ENCODE peak calls at places on chromosomes 4 and X, in nine cellular contexts. K is endothelial cell of umbilical vein, V is mammary epithelial cell, F is GM23338, L is K562, N is astrocyte, Z is GM12878, G is neural progenitor cell, P is fibroblast of lung. O is an unnamed sample.

GRCh38 chr4:26891054-26891453 is 30.4 kb downstream of the STIM2 start:
- DNase-seq in K (no peak), P (no peak), L (no peak), G (no peak), N (no peak), F (no peak), V (no peak), Z (no peak), O (no peak)

GRCh38 chrX:26922278-26922677 is 540.9 kb downstream of the PPP4R3C start:
- DNase-seq in P (peak), L (no peak), F (no peak), Z (no peak), K (peak), G (no peak), V (no peak), N (peak), O (no peak)

GRCh38 chr4:151322565-151322964 is 2.8 kb downstream of the SH3D19 start:
- DNase-seq in G (no peak), P (no peak), N (peak), K (no peak), F (no peak), Z (no peak), V (no peak), L (no peak), O (no peak)

GRCh38 chr4:6472008-6472386 is 417 bp downstream of the PPP2R2C start:
- DNase-seq in G (no peak), L (no peak), N (no peak), P (no peak), F (no peak), V (no peak), Z (no peak), K (no peak), O (no peak)

GRCh38 chr4:139809207-139810157 is 143.9 kb downstream of the MGST2 start:
- DNase-seq in V (no peak), F (no peak), Z (no peak), N (no peak), P (no peak), G (no peak), L (no peak), K (peak), O (no peak)

GRCh38 chr4:82905205-82905604 is 4.7 kb downstream of the THAP9 start:
- DNase-seq in V (peak), L (no peak), P (no peak), F (no peak), Z (peak), G (no peak), N (peak), K (peak), O (no peak)

GRCh38 chrX:9577555-9577954 is 112.7 kb downstream of the TBL1X start:
- DNase-seq in P (no peak), Z (no peak), L (no peak), G (no peak), F (no peak), K (no peak), V (no peak), N (no peak), O (no peak)

GRCh38 chr4:38691251-38692008 is 27.4 kb downstream of the KLF3 start:
- DNase-seq in Z (no peak), F (no peak), N (peak), V (no peak), G (no peak), K (no peak), P (peak), L (no peak), O (no peak)

GRCh38 chr4:66294626-66295025 is 624.3 kb upstream of the EPHA5 start:
- DNase-seq in L (no peak), G (peak), P (no peak), N (peak), Z (no peak), K (no peak), F (no peak), V (peak), O (no peak)

GRCh38 chr4:165506780-165507305 is 128.0 kb downstream of the CPE start:
- DNase-seq in L (no peak), F (no peak), G (no peak), P (no peak), K (no peak), V (no peak), N (peak), Z (no peak), O (no peak)

GRCh38 chrX:136773649-136774048 is 7.1 kb downstream of the ARHGEF6 start:
- DNase-seq in G (no peak), N (no peak), L (no peak), Z (no peak), V (no peak), K (no peak), P (no peak), F (no peak), O (no peak)

GRCh38 chr4:149029056-149029651 is 586.9 kb upstream of the NR3C2 start:
- DNase-seq in K (peak), Z (no peak), N (no peak), P (no peak), G (no peak), L (no peak), V (no peak), F (peak), O (no peak)

GRCh38 chr4:19693949-19694597 is 557.6 kb upstream of the SLIT2 start:
- DNase-seq in P (no peak), Z (no peak), F (peak), V (no peak), L (no peak), K (peak), G (no peak), N (no peak), O (no peak)

GRCh38 chr4:153119626-153120025 is 84.6 kb upstream of the TRIM2 start:
- DNase-seq in N (no peak), Z (no peak), F (no peak), V (no peak), K (no peak), P (no peak), L (no peak), G (no peak), O (no peak)

DNA sequence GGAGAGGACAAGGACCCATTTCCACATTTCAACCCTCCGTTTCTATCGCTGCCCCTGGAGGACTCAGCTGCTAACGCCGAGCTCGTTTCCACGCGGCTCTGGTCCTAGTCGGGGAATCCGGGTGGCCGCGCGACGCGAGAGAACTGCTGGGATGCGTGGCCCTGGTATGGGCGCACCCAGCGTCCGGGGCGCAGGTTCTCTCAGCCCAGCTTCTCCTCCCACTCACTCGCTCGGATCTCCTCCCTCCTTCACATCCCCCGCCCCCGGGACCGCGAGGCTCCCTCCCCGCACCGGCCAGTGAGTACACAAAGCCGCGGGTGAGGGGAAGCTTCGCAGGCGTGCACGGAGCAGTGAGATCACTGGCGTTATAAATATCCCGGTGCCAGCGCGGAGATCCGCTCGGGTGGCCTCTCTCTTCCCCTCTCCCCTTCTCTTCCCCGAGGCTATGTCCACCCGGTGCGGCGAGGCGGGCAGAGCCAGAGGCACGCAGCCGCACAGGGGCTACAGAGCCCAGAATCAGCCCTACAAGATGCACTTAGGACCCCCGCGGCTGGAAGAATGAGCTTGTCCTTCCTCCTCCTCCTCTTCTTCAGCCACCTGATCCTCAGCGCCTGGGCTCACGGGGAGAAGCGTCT is at the start of gene FGF5:
- DNase-seq in L (peak), Z (no peak), K (peak), P (peak), G (peak), V (peak), F (peak), N (peak), O (no peak)
- TF ChIP-seq EZH2 in L (no peak), Z (no peak), K (no peak), P (no peak), G (peak), V (peak), F (peak), N (no peak), O (no peak)

GRCh38 chr4:112236040-112236439 is 4.5 kb downstream of the AP1AR start:
- DNase-seq in N (no peak), Z (no peak), L (no peak), F (no peak), G (no peak), V (no peak), K (no peak), P (no peak), O (no peak)

GRCh38 chr4:112230879-112231778 is 458 bp upstream of the AP1AR start:
- DNase-seq in Z (peak), V (peak), K (peak), L (peak), N (peak), G (peak), P (peak), F (peak), O (peak)

GRCh38 chr4:112234952-112235609 is 3.5 kb downstream of the AP1AR start:
- DNase-seq in G (peak), F (peak), Z (peak), V (peak), P (peak), L (peak), K (peak), N (peak), O (peak)

GRCh38 chr4:112231779-112232713 is at the start of gene AP1AR:
- DNase-seq in K (peak), Z (peak), N (peak), P (peak), V (peak), G (peak), L (peak), F (peak), O (peak)
- TF ChIP-seq CTCF in K (peak), Z (peak), N (no peak), P (peak), V (peak), G (peak), L (peak), F (peak), O (peak)

DNA sequence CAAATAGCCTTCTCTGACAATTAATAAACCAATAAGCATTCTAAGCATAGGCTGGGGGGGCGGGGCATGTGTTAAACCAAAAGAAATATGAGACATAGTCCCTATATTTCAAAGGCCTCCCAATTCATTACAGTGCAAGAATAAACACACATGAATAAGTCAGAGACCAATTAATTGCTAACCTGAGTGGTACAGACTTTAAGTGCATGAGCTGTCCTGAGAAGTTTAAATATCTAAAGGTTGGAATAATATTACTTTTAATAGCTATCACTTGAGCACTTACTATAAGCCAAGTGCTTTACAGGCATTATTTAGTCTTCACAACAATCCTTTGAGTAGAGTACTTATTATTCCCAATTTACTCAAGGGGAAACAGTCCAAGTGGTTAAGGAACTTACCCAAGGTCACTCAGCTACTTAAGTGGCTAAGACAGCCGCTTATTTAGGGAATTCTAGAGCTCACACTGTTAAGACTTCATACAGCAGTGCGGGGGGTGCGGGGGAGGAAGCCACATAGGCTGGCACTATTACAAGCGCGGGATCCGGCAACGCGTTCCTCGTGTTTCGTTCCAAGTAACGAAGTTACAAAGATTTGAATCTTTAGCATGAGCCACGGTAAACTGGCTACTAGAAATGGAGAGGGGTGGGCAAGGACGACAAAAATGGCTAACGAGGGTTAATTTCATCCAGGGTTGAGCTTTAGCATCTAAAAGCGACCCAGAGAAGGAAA is 1.4 kb downstream of the THOC2 start:
- DNase-seq in N (peak), Z (no peak), L (peak), K (peak), F (peak), G (peak), P (peak), V (no peak), O (no peak)
- TF ChIP-seq EZH2 in N (no peak), Z (no peak), L (no peak), K (no peak), F (no peak), G (no peak), P (no peak), V (no peak), O (no peak)

GRCh38 chr4:186719925-186720694 is 3.5 kb downstream of the FAT1 start:
- DNase-seq in F (peak), P (peak), V (peak), Z (no peak), L (peak), K (no peak), N (no peak), G (peak), O (no peak)
- TF ChIP-seq CTCF in F (peak), P (peak), V (peak), Z (peak), L (peak), K (peak), N (peak), G (peak), O (peak)

GRCh38 chr4:176789955-176790354 is 2.8 kb downstream of the VEGFC start:
- DNase-seq in P (peak), V (peak), F (peak), N (peak), G (peak), Z (no peak), K (peak), L (peak), O (peak)
- TF ChIP-seq EZH2 in P (no peak), V (no peak), F (no peak), N (no peak), G (no peak), Z (no peak), K (no peak), L (no peak), O (no peak)

GRCh38 chr4:183721207-183722081 is 62.4 kb downstream of the TRAPPC11 start:
- DNase-seq in F (peak), N (peak), V (no peak), K (peak), P (peak), Z (no peak), G (peak), L (no peak), O (no peak)
- TF ChIP-seq CTCF in F (peak), N (peak), V (peak), K (peak), P (peak), Z (peak), G (peak), L (peak), O (no peak)